ENCODE peak calls at places on chromosomes 16 and 17, in five cellular contexts. W is AG09319, I is H9, S is ascending aorta, P is fibroblast of lung. O is an unnamed sample.

GRCh38 chr16:50530277-50531236 is 17.6 kb upstream of the NKD1 start:
- DNase-seq in W (no peak), I (peak), S (peak), P (no peak), O (peak)

GRCh38 chr17:27610304-27610676 is 20.7 kb upstream of the LGALS9 start:
- DNase-seq in W (no peak), I (no peak), S (no peak), P (no peak), O (no peak)

GRCh38 chr16:75230471-75231110 is 11.8 kb downstream of the CTRB1 start:
- DNase-seq in W (no peak), I (no peak), S (no peak), P (no peak), O (no peak)

GRCh38 chr17:61144876-61145564 is 254.6 kb upstream of the TBX2 start:
- DNase-seq in W (no peak), I (no peak), S (no peak), P (no peak), O (no peak)

GRCh38 chr17:28057731-28058246 is 15.3 kb downstream of the NLK start:
- DNase-seq in W (no peak), I (no peak), S (no peak), P (peak), O (peak)

GRCh38 chr17:76840884-76841775 is 27.1 kb upstream of the MGAT5B start:
- DNase-seq in W (no peak), I (no peak), S (no peak), P (no peak), O (no peak)

GRCh38 chr17:55410722-55411462 is 10.7 kb downstream of the MMD start:
- DNase-seq in W (no peak), I (no peak), S (no peak), P (peak), O (no peak)

GRCh38 chr16:24493859-24494258 is 45.5 kb upstream of the RBBP6 start:
- DNase-seq in W (no peak), I (no peak), S (no peak), P (no peak), O (peak)

GRCh38 chr17:15348030-15348429 is 6.6 kb upstream of the TEKT3 start:
- DNase-seq in W (peak), I (no peak), S (no peak), P (peak), O (no peak)

GRCh38 chr17:2362016-2362415 is 24.7 kb downstream of the SGSM2 start:
- DNase-seq in W (no peak), I (no peak), S (no peak), P (no peak), O (no peak)

GRCh38 chr16:83443972-83444371 is 363.8 kb upstream of the HSBP1 start:
- DNase-seq in W (no peak), I (no peak), S (no peak), P (no peak), O (no peak)

GRCh38 chr16:50310308-50311133 is 44.2 kb downstream of the ADCY7 start:
- DNase-seq in W (no peak), I (peak), S (no peak), P (no peak), O (no peak)

GRCh38 chr17:21278304-21279197 is 6.0 kb upstream of the MAP2K3 start:
- DNase-seq in W (no peak), I (no peak), S (no peak), P (no peak), O (no peak)

GRCh38 chr17:17153709-17154108 is 52.4 kb downstream of the PLD6 start:
- DNase-seq in W (no peak), I (no peak), S (no peak), P (no peak), O (no peak)

GRCh38 chr17:81404557-81405165 is 9.4 kb downstream of the BAHCC1 start:
- DNase-seq in W (no peak), I (no peak), S (no peak), P (no peak), O (no peak)

GRCh38 chr17:83185023-83186002 is 105.9 kb downstream of the METRNL start:
- DNase-seq in W (no peak), I (peak), S (peak), P (no peak), O (no peak)

GRCh38 chr17:44981221-44981968 is 13.3 kb upstream of the C1QL1 start:
- DNase-seq in W (peak), I (no peak), S (no peak), P (peak), O (peak)

GRCh38 chr17:9199474-9200196 is 178.3 kb downstream of the NTN1 start:
- DNase-seq in W (no peak), I (peak), S (no peak), P (no peak), O (no peak)

GRCh38 chr17:3535253-3535995 is 22.2 kb downstream of the TRPV3 start:
- DNase-seq in W (peak), I (peak), S (no peak), P (peak), O (no peak)

GRCh38 chr17:65583921-65584603 is 22.6 kb upstream of the AXIN2 start:
- DNase-seq in W (no peak), I (no peak), S (no peak), P (no peak), O (no peak)

DNA sequence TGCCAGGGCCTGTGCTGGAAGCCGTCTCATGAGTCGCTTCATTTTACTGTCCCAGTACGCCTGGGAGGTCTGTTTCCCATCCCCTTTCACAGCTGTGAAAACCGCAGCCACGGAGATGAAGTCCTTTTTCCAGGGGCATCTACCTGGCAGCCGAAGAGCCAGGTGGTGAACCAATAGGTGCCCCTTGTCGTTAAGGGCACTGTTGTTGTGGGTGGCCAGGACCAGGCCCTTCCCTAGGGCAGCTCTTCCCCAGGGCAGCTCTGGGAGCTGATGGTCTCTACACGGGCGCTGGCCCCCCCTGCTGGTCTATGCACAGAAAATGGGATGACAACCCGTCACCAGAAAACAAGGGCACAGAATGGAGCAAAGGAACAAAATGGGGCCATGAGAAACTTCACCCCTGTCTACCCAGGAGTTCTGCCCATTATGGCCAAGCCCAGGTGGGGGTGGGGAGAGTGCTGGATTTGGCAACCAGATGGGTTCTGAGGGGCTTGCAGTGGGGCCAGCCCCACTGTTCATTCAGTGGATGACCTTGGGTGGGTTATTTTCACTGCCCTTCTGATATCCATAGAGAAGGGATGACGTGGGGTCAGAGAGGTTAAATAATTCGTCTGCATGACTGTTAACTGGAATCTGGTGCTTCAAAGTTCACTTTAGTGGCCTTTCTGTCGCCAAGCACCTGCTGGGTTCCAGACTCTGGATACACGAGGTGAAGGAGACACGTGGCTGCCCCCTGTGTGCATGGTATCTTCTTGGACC is 11.5 kb downstream of the RMI2 start:
- DNase-seq in W (no peak), I (peak), S (no peak), P (peak), O (no peak)
- TF ChIP-seq CTCF in W (peak), I (peak), S (peak), P (peak), O (no peak)

DNA sequence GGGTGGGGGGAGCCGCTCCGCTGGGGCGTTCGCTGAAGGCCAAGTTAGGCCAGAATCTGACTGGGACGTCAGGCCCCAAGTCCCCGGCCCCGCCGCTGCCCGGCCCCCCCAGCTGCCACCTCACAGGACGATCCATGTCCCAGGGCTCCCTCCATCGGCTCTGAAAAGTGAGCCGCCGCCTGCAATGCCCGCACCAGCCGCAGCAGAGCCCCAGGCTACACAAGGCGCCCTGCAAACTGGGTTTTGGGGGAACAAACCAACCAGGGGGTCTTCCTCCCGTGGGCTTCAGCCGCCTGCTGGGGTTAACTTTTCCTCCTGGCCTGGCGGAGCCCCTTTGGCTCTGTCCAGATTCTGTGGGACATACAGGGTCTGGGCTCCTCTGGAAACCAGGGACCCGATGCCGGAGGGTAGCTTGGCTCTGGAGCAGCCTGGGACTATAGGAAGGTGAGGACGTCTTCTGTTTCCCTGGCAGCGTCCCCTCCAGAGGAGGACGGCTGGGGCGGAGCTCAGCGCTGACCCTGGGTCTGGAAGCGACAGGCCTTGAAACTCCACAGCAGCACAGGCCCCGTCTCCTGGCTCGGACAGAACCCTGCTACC is 835 bp downstream of the NME4 start:
- DNase-seq in W (peak), I (peak), S (peak), P (peak), O (peak)
- TF ChIP-seq CTCF in W (peak), I (peak), S (peak), P (peak), O (peak)

GRCh38 chr17:14300628-14301278 is at the start of gene HS3ST3B1:
- DNase-seq in W (peak), I (peak), S (peak), P (peak), O (peak)
- TF ChIP-seq CTCF in W (no peak), I (no peak), S (no peak), P (no peak), O (no peak)

GRCh38 chr17:48791128-48792032 is 25.6 kb downstream of the TTLL6 start:
- DNase-seq in W (peak), I (peak), S (peak), P (peak), O (peak)
- TF ChIP-seq CTCF in W (peak), I (peak), S (peak), P (peak), O (peak)